ENCODE peak calls at places on chromosomes 7 and 10, in four cellular contexts. Q is glomerular endothelial cell; I is ELR; S is stimulated activated CD4-positive, alpha-beta T cell treated with anti-CD3 and anti-CD28 coated beads, Interleukin-12 subunit alpha, Interleukin-12 subunit beta, amount 100 ng/mL, for 48 hours. X is an unnamed sample.

GRCh38 chr7:10579561-10579960 is 394.1 kb upstream of the PHF14 start:
- DNase-seq in Q (no peak), I (no peak), S (no peak), X (no peak)

GRCh38 chr7:18573410-18574234 is 78.1 kb downstream of the HDAC9 start:
- DNase-seq in Q (no peak), I (no peak), S (no peak), X (no peak)

GRCh38 chr7:140696024-140696678 is 357 bp upstream of the NDUFB2 start:
- DNase-seq in Q (no peak), I (peak; percentile 93), S (peak; percentile 92), X (peak; percentile 72)

GRCh38 chr10:110802090-110802489 is 69.6 kb upstream of the PDCD4 start:
- DNase-seq in Q (no peak), I (no peak), S (no peak), X (peak; percentile 66)

GRCh38 chr10:84308481-84309304 is 19.7 kb upstream of the CCSER2 start:
- DNase-seq in Q (peak; percentile 78), I (peak; percentile 69), S (peak; percentile 54), X (peak; percentile 29)

GRCh38 chr10:69278446-69278963 is at the start of gene HK1:
- DNase-seq in Q (no peak), I (no peak), S (no peak), X (no peak)

GRCh38 chr7:66837007-66837406 is 84.0 kb upstream of the TMEM248 start:
- DNase-seq in Q (peak; percentile 25), I (peak; percentile 53), S (peak; percentile 56), X (peak; percentile 10)

GRCh38 chr7:69739182-69739581 is 140.9 kb downstream of the AUTS2 start:
- DNase-seq in Q (no peak), I (no peak), S (peak; percentile 24), X (peak; percentile 75)

GRCh38 chr7:48337012-48337621 is 165.9 kb downstream of the ABCA13 start:
- DNase-seq in Q (no peak), I (peak; percentile 13), S (no peak), X (peak; percentile 48)

GRCh38 chr10:27742195-27742925 is 3.3 kb downstream of the MKX start:
- DNase-seq in Q (peak; percentile 5), I (peak; percentile 85), S (peak; percentile 71), X (peak; percentile 41)

GRCh38 chr10:34181545-34182300 is 633.4 kb downstream of the PARD3 start:
- DNase-seq in Q (no peak), I (no peak), S (no peak), X (peak; percentile 3)

GRCh38 chr10:74150151-74151056 is at the start of gene AP3M1:
- DNase-seq in Q (no peak), I (no peak), S (no peak), X (no peak)

GRCh38 chr7:157702311-157703023 is 365.7 kb downstream of the DNAJB6 start:
- DNase-seq in Q (no peak), I (no peak), S (no peak), X (no peak)

GRCh38 chr10:121526801-121527221 is 71.4 kb downstream of the FGFR2 start:
- DNase-seq in Q (no peak), I (no peak), S (no peak), X (no peak)

GRCh38 chr7:137986252-137987010 is 15.5 kb downstream of the CREB3L2 start:
- DNase-seq in Q (no peak), I (peak; percentile 68), S (no peak), X (peak; percentile 63)

GRCh38 chr7:90188281-90188680 is 23.3 kb upstream of the STEAP2 start:
- DNase-seq in Q (no peak), I (no peak), S (no peak), X (no peak)

GRCh38 chr10:120749032-120749431 is 102.1 kb upstream of the WDR11 start:
- DNase-seq in Q (no peak), I (no peak), S (no peak), X (no peak)

GRCh38 chr10:79377557-79378382 is 30.5 kb downstream of the PPIF start:
- DNase-seq in Q (no peak), I (no peak), S (no peak), X (no peak)

X was measured in bronchial epithelial cell.